ENCODE peak calls at places on chromosome 4, in six cellular contexts. Y is osteoblast, C is aorta, D is uterus, V is WERI-Rb-1, S is esophagus muscularis mucosa. E is an unnamed sample.

GRCh38 chr4:53346920-53347852 is 18.7 kb downstream of the SCFD2 start:
- DNase-seq in D (no peak), V (no peak), S (no peak), C (no peak), Y (peak; percentile 89), E (no peak)

GRCh38 chr4:74109116-74109791 is 10.3 kb upstream of the CXCL2 start:
- DNase-seq in D (no peak), C (peak; percentile 62), V (no peak), Y (no peak), S (no peak), E (peak; percentile 95)

GRCh38 chr4:101933855-101934254 is 143.3 kb downstream of the BANK1 start:
- DNase-seq in C (no peak), D (no peak), V (no peak), S (no peak), Y (no peak), E (no peak)

GRCh38 chr4:146123231-146123630 is 52.3 kb upstream of the LSM6 start:
- DNase-seq in S (no peak), C (no peak), D (no peak), Y (no peak), V (no peak), E (no peak)

GRCh38 chr4:155745984-155746383 is 12.8 kb upstream of the GUCY1B1 start:
- DNase-seq in S (no peak), V (no peak), C (no peak), D (no peak), Y (no peak), E (no peak)

GRCh38 chr4:75705198-75705712 is 19.1 kb upstream of the USO1 start:
- DNase-seq in V (no peak), S (no peak), D (no peak), Y (no peak), C (no peak), E (no peak)

GRCh38 chr4:124188601-124189000 is 523.9 kb downstream of the ANKRD50 start:
- DNase-seq in S (no peak), V (no peak), Y (no peak), D (no peak), C (no peak), E (no peak)

GRCh38 chr4:29224911-29225310 is 1495.3 kb upstream of the PCDH7 start:
- DNase-seq in S (no peak), D (no peak), Y (no peak), C (no peak), V (no peak), E (no peak)

GRCh38 chr4:45102716-45103115 is 376.4 kb upstream of the GNPDA2 start:
- DNase-seq in V (no peak), C (no peak), S (no peak), Y (peak; percentile 13), D (no peak), E (no peak)

GRCh38 chr4:68167166-68167565 is 37.5 kb upstream of the TMPRSS11F start:
- DNase-seq in D (no peak), Y (no peak), S (no peak), V (no peak), C (no peak), E (no peak)

GRCh38 chr4:95516528-95517011 is 32.2 kb downstream of the UNC5C start:
- DNase-seq in Y (no peak), C (no peak), D (peak; percentile 21), S (no peak), V (peak; percentile 22), E (no peak)

GRCh38 chr4:8928074-8928473 is 56.4 kb upstream of the HMX1 start:
- DNase-seq in S (no peak), D (no peak), C (no peak), Y (no peak), V (no peak), E (no peak)

GRCh38 chr4:105741548-105741947 is 33.0 kb downstream of the GSTCD start:
- DNase-seq in V (no peak), Y (peak; percentile 79), D (no peak), S (no peak), C (no peak), E (no peak)

GRCh38 chr4:44415251-44415650 is 33.4 kb downstream of the KCTD8 start:
- DNase-seq in Y (no peak), D (no peak), S (no peak), C (no peak), V (no peak), E (no peak)

GRCh38 chr4:8702516-8703400 is 110.2 kb downstream of the CPZ start:
- DNase-seq in Y (peak; percentile 80), D (peak; percentile 1), C (no peak), S (no peak), V (no peak), E (peak; percentile 17)

GRCh38 chr4:110840221-110840654 is 217.4 kb upstream of the PITX2 start:
- DNase-seq in D (no peak), S (no peak), C (no peak), V (no peak), Y (peak; percentile 85), E (no peak)

GRCh38 chr4:185304541-185304940 is 91.2 kb downstream of the LRP2BP start:
- DNase-seq in S (no peak), C (no peak), V (no peak), D (no peak), Y (peak; percentile 31), E (no peak)

GRCh38 chr4:24594887-24595286 is 10.5 kb upstream of the DHX15 start:
- DNase-seq in D (no peak), Y (peak; percentile 43), S (no peak), V (no peak), C (no peak), E (no peak)

GRCh38 chr4:179750374-179750773 is 2308.1 kb upstream of the AGA start:
- DNase-seq in S (no peak), V (no peak), C (no peak), D (no peak), Y (no peak), E (no peak)

GRCh38 chr4:139951051-139951450 is 202.9 kb downstream of the MAML3 start:
- DNase-seq in Y (no peak), S (no peak), C (peak; percentile 45), V (no peak), D (no peak), E (peak; percentile 80)

GRCh38 chr4:10721616-10722015 is 37.0 kb upstream of the CLNK start:
- DNase-seq in D (no peak), Y (no peak), V (no peak), C (no peak), S (no peak), E (no peak)

GRCh38 chr4:2341261-2341841 is 77.1 kb downstream of the ZFYVE28 start:
- DNase-seq in D (no peak), C (peak; percentile 36), V (no peak), Y (no peak), S (no peak), E (no peak)

GRCh38 chr4:169133932-169134331 is 123.9 kb upstream of the CBR4 start:
- DNase-seq in V (no peak), Y (no peak), S (no peak), D (no peak), C (no peak), E (no peak)

GRCh38 chr4:169135776-169136175 is 125.7 kb upstream of the CBR4 start:
- DNase-seq in S (no peak), D (no peak), C (no peak), Y (no peak), V (no peak), E (no peak)

GRCh38 chr4:169128902-169129301 is 118.8 kb upstream of the CBR4 start:
- DNase-seq in D (no peak), C (no peak), V (no peak), Y (no peak), S (no peak), E (no peak)

GRCh38 chr4:169132561-169133305 is 122.7 kb upstream of the CBR4 start:
- DNase-seq in V (no peak), Y (no peak), S (no peak), D (no peak), C (no peak), E (no peak)

DNA sequence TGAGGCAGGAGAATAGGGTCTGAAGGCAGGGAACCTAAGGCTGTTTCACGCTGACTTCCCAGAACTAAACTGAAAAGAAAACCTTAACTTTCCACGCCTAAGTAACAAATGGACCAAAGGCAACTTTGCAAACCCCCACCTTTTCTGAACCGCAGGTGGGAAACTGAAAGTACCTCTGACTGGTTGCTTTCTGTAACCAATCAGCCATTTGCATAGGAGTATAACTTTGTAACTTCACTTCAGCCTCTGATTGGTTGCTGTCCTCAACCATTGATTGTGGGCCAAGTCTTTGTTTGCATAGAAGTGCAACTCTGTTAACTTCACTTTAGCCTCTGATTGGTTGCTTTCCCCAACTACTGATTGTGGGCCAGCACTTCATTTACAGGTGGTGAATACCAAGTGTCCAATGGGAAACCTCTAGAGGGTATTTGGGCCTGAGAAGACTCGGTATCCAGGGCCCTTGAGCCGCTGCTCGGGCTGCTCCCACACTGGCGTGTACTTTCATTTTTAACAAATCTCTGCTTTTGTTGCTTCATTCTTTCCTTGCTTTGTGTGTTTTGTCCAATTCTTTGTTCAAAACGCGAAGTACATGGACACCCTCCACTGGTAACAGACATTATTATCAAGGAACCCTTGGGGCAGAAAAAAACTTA is 121.6 kb upstream of the CBR4 start:
- DNase-seq in D (no peak), V (no peak), S (no peak), C (no peak), Y (no peak), E (no peak)
- H3K36me3 ChIP-seq in D (no peaks in the 10 kb centered on the region), V (peaks cover 30% of the 10 kb centered on the region), S (peaks cover 54% of the 10 kb centered on the region), C (no peaks in the 10 kb centered on the region), Y (peaks cover 94% of the 10 kb centered on the region), E (peaks cover 99% of the 10 kb centered on the region)

DNA sequence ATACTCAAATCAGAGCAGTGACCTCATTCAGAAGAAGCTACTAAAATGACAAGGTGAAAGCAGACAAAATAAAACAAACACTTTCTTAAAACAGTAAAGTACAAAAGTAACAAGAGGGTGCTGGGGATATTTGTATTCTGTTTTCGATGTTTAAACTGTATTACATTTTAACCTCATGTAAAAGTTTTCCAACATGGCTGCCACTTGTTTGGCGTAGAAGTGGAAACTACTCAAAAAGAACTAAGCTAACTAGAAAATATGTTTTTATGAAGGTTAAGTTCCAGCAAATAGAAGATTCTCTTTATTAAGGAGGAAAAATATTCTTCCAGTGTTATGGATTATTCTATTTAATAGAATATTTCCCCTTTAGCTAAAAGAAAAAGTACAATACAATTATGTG is 155.0 kb downstream of the FBXW7 start:
- DNase-seq in Y (no peak), D (no peak), C (no peak), S (no peak), V (no peak), E (no peak)
- H3K4me3 ChIP-seq in Y (no peak overlapping the region), D (no peak overlapping the region), C (no peak overlapping the region), S (peak overlapping the region; percentile 18), V (no peak overlapping the region), E (no peak overlapping the region)

DNA sequence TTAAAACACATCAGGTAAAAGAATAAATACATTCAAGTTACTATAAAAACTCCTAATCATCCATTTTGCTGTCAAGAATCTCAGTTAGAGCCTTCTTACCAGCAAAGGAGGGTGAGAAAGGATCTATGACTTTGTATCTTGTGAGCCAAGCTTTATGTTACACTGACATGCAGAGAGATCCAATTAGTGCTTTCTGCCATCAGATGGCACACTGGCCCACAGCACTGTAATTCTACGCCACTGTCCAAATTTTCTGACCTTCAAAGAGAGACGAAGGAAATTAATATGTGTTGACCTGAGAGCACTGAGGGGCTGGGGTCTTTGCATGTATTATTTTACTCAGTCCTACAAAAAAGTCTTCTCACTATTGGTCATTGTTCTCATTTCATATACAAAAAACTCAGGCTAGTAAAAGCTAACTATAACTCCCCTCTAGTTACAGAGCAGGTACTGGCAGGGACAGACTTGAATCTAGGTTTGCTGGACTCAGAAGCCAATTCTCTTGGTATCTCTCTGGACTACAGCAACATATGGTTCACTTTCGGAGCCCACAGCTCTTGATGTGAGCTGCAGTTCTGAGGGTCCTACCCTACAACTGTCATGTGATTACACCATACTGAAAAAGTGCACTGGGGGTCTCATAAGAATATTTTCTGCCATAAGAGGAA is 157.6 kb downstream of the NR3C2 start:
- DNase-seq in Y (no peak), D (no peak), C (no peak), S (no peak), V (no peak), E (no peak)
- H3K27ac ChIP-seq in Y (no peak overlapping the region), D (no peak overlapping the region), C (no peak overlapping the region), S (no peak overlapping the region), V (no peak overlapping the region), E (no peak overlapping the region)

GRCh38 chr4:1321486-1321885 is 25.5 kb upstream of the UVSSA start:
- DNase-seq in S (no peak), Y (peak; percentile 64), D (no peak), C (no peak), V (no peak), E (no peak)
- H3K36me3 ChIP-seq in S (peaks cover 82% of the 10 kb centered on the region), Y (peaks cover 39% of the 10 kb centered on the region), D (no peaks in the 10 kb centered on the region), C (no peaks in the 10 kb centered on the region), V (peaks cover 55% of the 10 kb centered on the region), E (peaks cover 29% of the 10 kb centered on the region)

E was measured in SJSA1.